ENCODE peak calls at places on chromosomes 12 and 14, in eight cellular contexts. One of them, this sample, is unnamed.

GRCh38 chr14:69346710-69347109 is 51.4 kb downstream of the ERH start:
- DNase-seq in HepG2: no peak
- DNase-seq in NCI-H146: no peak
- DNase-seq in neuronal stem cell: peak; percentile 35
- DNase-seq in AG09319: no peak
- DNase-seq in BJ: no peak
- DNase-seq in GM23338: peak; percentile 92
- DNase-seq in T-helper 2 cell treated with Interferon-gamma antibody and Interleukin-4, amounts not matched to agents 5 μg/mL and 100 μg/mL, for 36 hours: no peak
- DNase-seq in this sample: no peak

GRCh38 chr12:109927622-109928021 is 27.5 kb downstream of the TCHP start:
- DNase-seq in T-helper 2 cell treated with Interferon-gamma antibody and Interleukin-4, amounts not matched to agents 5 μg/mL and 100 μg/mL, for 36 hours: peak; percentile 18
- DNase-seq in BJ: no peak
- DNase-seq in NCI-H146: peak; percentile 18
- DNase-seq in neuronal stem cell: no peak
- DNase-seq in AG09319: no peak
- DNase-seq in GM23338: peak; percentile 74
- DNase-seq in HepG2: peak; percentile 44
- DNase-seq in this sample: peak; percentile 16

GRCh38 chr12:45343269-45344051 is 127.6 kb downstream of the ANO6 start:
- DNase-seq in neuronal stem cell: no peak
- DNase-seq in GM23338: no peak
- DNase-seq in HepG2: peak; percentile 46
- DNase-seq in BJ: no peak
- DNase-seq in AG09319: no peak
- DNase-seq in NCI-H146: no peak
- DNase-seq in T-helper 2 cell treated with Interferon-gamma antibody and Interleukin-4, amounts not matched to agents 5 μg/mL and 100 μg/mL, for 36 hours: no peak
- DNase-seq in this sample: no peak

GRCh38 chr12:27305673-27306504 is 26.7 kb upstream of the BMAL2 start:
- DNase-seq in BJ: no peak
- DNase-seq in AG09319: peak; percentile 19
- DNase-seq in HepG2: peak; percentile 28
- DNase-seq in T-helper 2 cell treated with Interferon-gamma antibody and Interleukin-4, amounts not matched to agents 5 μg/mL and 100 μg/mL, for 36 hours: no peak
- DNase-seq in GM23338: peak; percentile 63
- DNase-seq in neuronal stem cell: no peak
- DNase-seq in NCI-H146: peak; percentile 23
- DNase-seq in this sample: peak; percentile 35

GRCh38 chr12:132285991-132286681 is 43.3 kb downstream of the GALNT9 start:
- DNase-seq in BJ: no peak
- DNase-seq in HepG2: peak; percentile 35
- DNase-seq in AG09319: no peak
- DNase-seq in T-helper 2 cell treated with Interferon-gamma antibody and Interleukin-4, amounts not matched to agents 5 μg/mL and 100 μg/mL, for 36 hours: no peak
- DNase-seq in GM23338: peak; percentile 48
- DNase-seq in NCI-H146: no peak
- DNase-seq in neuronal stem cell: no peak
- DNase-seq in this sample: no peak

GRCh38 chr12:84058136-84058535 is 854.5 kb downstream of the SLC6A15 start:
- DNase-seq in BJ: no peak
- DNase-seq in HepG2: no peak
- DNase-seq in NCI-H146: no peak
- DNase-seq in AG09319: no peak
- DNase-seq in neuronal stem cell: no peak
- DNase-seq in GM23338: no peak
- DNase-seq in T-helper 2 cell treated with Interferon-gamma antibody and Interleukin-4, amounts not matched to agents 5 μg/mL and 100 μg/mL, for 36 hours: no peak
- DNase-seq in this sample: no peak

GRCh38 chr14:99517046-99517642 is 35.9 kb downstream of the CCNK start:
- DNase-seq in HepG2: no peak
- DNase-seq in neuronal stem cell: no peak
- DNase-seq in T-helper 2 cell treated with Interferon-gamma antibody and Interleukin-4, amounts not matched to agents 5 μg/mL and 100 μg/mL, for 36 hours: no peak
- DNase-seq in NCI-H146: no peak
- DNase-seq in AG09319: no peak
- DNase-seq in BJ: no peak
- DNase-seq in GM23338: no peak
- DNase-seq in this sample: no peak

GRCh38 chr12:19191563-19191962 is 62.0 kb downstream of the PLEKHA5 start:
- DNase-seq in NCI-H146: no peak
- DNase-seq in BJ: no peak
- DNase-seq in neuronal stem cell: no peak
- DNase-seq in GM23338: no peak
- DNase-seq in AG09319: no peak
- DNase-seq in HepG2: no peak
- DNase-seq in T-helper 2 cell treated with Interferon-gamma antibody and Interleukin-4, amounts not matched to agents 5 μg/mL and 100 μg/mL, for 36 hours: no peak
- DNase-seq in this sample: no peak

GRCh38 chr12:66103011-66103913 is 27.3 kb downstream of the LLPH start:
- DNase-seq in AG09319: no peak
- DNase-seq in NCI-H146: no peak
- DNase-seq in BJ: no peak
- DNase-seq in T-helper 2 cell treated with Interferon-gamma antibody and Interleukin-4, amounts not matched to agents 5 μg/mL and 100 μg/mL, for 36 hours: no peak
- DNase-seq in HepG2: no peak
- DNase-seq in GM23338: peak; percentile 65
- DNase-seq in neuronal stem cell: no peak
- DNase-seq in this sample: no peak

GRCh38 chr14:61322011-61322798 is 826 bp downstream of the PRKCH start:
- DNase-seq in AG09319: no peak
- DNase-seq in GM23338: peak; percentile 43
- DNase-seq in HepG2: no peak
- DNase-seq in NCI-H146: peak; percentile 48
- DNase-seq in neuronal stem cell: no peak
- DNase-seq in BJ: no peak
- DNase-seq in T-helper 2 cell treated with Interferon-gamma antibody and Interleukin-4, amounts not matched to agents 5 μg/mL and 100 μg/mL, for 36 hours: no peak
- DNase-seq in this sample: no peak